ENCODE peak calls at places on chromosome 17, in four cellular contexts. D is CD4-positive, alpha-beta T cell; Y is breast epithelium; E is foreskin fibroblast. G is an unnamed sample.

GRCh38 chr17:29687601-29688000 is 64.9 kb upstream of the CORO6 start:
- DNase-seq in D (no peak), Y (no peak), E (no peak), G (no peak)

GRCh38 chr17:44315760-44316731 is 7.6 kb downstream of the RUNDC3A start:
- DNase-seq in D (no peak), Y (no peak), E (no peak), G (no peak)

GRCh38 chr17:16214190-16215001 is 938 bp downstream of the NCOR1 start:
- DNase-seq in D (no peak), Y (no peak), E (no peak), G (no peak)

GRCh38 chr17:7835818-7836595 is 2.0 kb downstream of the KDM6B start:
- DNase-seq in D (no peak), Y (peak; percentile 48), E (peak; percentile 56), G (peak; percentile 28)

GRCh38 chr17:43736389-43736788 is 22.2 kb downstream of the SOST start:
- DNase-seq in D (no peak), Y (no peak), E (no peak), G (no peak)

GRCh38 chr17:55769625-55770000 is 18.8 kb downstream of the PCTP start:
- DNase-seq in D (no peak), Y (no peak), E (peak; percentile 93), G (no peak)

GRCh38 chr17:39663688-39664580 is 1.2 kb upstream of the TCAP start:
- DNase-seq in D (no peak), Y (no peak), E (peak; percentile 16), G (no peak)

GRCh38 chr17:1447061-1447460 is 9.0 kb downstream of the CRK start:
- DNase-seq in D (no peak), Y (no peak), E (no peak), G (no peak)

GRCh38 chr17:71184716-71185115 is 936.1 kb upstream of the SOX9 start:
- DNase-seq in D (no peak), Y (no peak), E (no peak), G (no peak)

GRCh38 chr17:17830269-17830567 is 6.6 kb downstream of the SREBF1 start:
- DNase-seq in D (no peak), Y (no peak), E (no peak), G (no peak)

GRCh38 chr17:77375917-77376651 is 235.3 kb downstream of the SEC14L1 start:
- DNase-seq in D (peak; percentile 68), Y (peak; percentile 34), E (peak; percentile 95), G (peak; percentile 67)

DNA sequence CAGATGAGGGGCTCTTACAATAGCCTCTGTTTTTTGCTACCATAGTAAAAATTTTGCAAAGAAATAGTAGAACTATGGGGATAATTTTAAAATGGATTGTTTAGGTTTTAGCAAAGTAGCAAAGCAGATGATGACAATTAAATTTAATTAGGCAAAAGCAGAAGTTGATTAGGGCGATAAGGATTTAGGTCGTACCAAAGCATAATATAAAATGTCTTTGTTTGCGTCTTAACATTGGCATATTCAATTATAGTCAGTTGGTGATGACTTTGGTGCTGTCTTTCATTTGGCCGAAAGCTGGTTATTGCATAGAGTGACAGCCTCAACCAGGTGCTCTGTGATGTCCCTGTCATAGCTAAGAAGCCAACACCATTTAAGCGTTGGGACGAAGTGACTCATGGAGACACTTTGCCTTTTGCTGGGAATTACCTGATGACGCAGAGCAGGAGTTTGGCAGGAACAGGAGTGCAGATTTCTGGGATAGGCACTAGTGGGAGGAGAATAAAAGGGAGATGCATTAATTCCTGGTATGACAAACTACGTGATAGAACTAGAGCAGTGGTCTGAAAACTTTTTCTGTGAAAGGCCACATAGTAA is 38.3 kb downstream of the MAP2K6 start:
- DNase-seq in D (no peak), Y (no peak), E (no peak), G (no peak)
- TF ChIP-seq CTCF in D (no peak), Y (no peak), E (no peak), G (no peak)

GRCh38 chr17:2867441-2868424 is 71.5 kb downstream of the RAP1GAP2 start:
- DNase-seq in D (no peak), Y (no peak), E (peak; percentile 77), G (no peak)
- TF ChIP-seq CTCF in D (no peak), Y (no peak), E (no peak), G (no peak)

GRCh38 chr17:34895388-34895787 is 65.9 kb downstream of the CCT6B start:
- DNase-seq in D (no peak), Y (no peak), E (no peak), G (no peak)

GRCh38 chr17:34894971-34895370 is 66.3 kb downstream of the CCT6B start:
- DNase-seq in D (no peak), Y (no peak), E (no peak), G (no peak)

GRCh38 chr17:34892864-34893263 is 68.4 kb downstream of the CCT6B start:
- DNase-seq in D (peak; percentile 2), Y (no peak), E (no peak), G (no peak)
- TF ChIP-seq CTCF in D (peak; percentile 18), Y (no peak), E (peak; percentile 45), G (no peak)

DNA sequence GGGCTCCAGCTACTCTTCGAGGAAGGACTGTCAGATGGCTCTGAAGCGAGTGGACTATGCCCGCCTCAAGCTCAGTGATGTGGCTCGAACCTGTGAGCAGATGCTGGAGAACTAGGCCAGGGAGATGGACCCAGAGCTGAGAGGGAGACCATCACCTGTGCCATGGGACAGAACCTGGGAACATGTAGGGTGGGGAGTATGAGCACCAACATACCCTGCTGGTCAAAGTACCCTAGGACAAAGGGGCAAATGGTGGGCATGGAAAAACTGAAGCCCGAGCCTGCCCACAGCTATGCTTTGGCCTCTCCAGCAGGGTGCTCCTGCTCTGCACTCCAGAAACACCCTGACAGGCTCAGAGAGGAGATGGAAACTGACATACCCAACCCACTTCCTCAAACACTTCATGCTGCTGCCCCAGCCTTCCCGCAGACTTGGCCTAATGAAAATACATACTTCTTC is 1.9 kb downstream of the MED11 start:
- DNase-seq in D (no peak), Y (no peak), E (no peak), G (no peak)
- TF ChIP-seq CTCF in D (no peak), Y (no peak), E (no peak), G (no peak)

GRCh38 chr17:38450699-38451029 is 22.4 kb downstream of the ARHGAP23 start:
- DNase-seq in D (no peak), Y (no peak), E (no peak), G (no peak)

GRCh38 chr17:38448208-38448776 is 20.0 kb downstream of the ARHGAP23 start:
- DNase-seq in D (no peak), Y (no peak), E (no peak), G (no peak)

GRCh38 chr17:38447502-38448095 is 19.3 kb downstream of the ARHGAP23 start:
- DNase-seq in D (no peak), Y (no peak), E (no peak), G (no peak)

GRCh38 chr17:38451030-38451839 is 23.0 kb downstream of the ARHGAP23 start:
- DNase-seq in D (no peak), Y (peak; percentile 69), E (peak; percentile 84), G (no peak)

DNA sequence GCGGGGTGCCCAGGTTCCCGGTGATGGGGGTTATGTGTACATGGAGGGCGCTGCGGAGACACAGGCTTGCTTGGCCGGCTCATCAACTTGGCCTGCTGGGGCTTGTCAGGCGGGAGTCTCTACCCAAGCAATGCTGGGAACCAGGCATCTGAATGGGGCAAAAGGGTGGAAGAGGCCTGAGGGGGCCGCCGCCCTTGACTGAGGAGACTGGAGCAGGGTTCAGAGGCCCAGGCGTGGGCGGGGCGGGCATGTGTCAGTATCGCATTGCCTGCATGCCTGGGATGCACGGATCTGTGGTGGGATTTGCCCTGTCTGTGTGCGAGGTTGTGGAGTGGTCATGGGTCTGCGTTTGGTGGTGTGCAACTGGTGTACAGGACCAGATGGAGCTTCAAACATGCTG is 21.1 kb downstream of the ARHGAP23 start:
- DNase-seq in D (no peak), Y (peak; percentile 74), E (peak; percentile 34), G (no peak)
- TF ChIP-seq CTCF in D (no peak), Y (no peak), E (no peak), G (no peak)

G was measured in natural killer cell.